ENCODE peak calls at places on chromosomes 11 and 22, in eight cellular contexts. F is fibroblast of the aortic adventitia, X is HFF-Myc, A is neural progenitor cell, Y is mucosa of descending colon, D is Panc1, M is uterus, L is retinal pigment epithelial cell. C is an unnamed sample.

GRCh38 chr11:106238704-106239360 is 161.4 kb downstream of the AASDHPPT start:
- DNase-seq in L (no peak), F (peak; percentile 23), M (no peak), X (no peak), Y (no peak), A (peak; percentile 11), D (no peak), C (no peak)

GRCh38 chr11:65014146-65014960 is at the start of gene ARL2:
- DNase-seq in X (no peak), M (no peak), F (no peak), D (no peak), Y (no peak), L (no peak), A (no peak), C (no peak)

GRCh38 chr11:45226901-45227300 is 59.2 kb downstream of the SYT13 start:
- DNase-seq in L (no peak), D (no peak), M (no peak), A (no peak), X (no peak), Y (no peak), F (no peak), C (no peak)

GRCh38 chr22:30752771-30753170 is 58.1 kb downstream of the OSBP2 start:
- DNase-seq in Y (no peak), M (no peak), X (no peak), D (no peak), A (no peak), F (no peak), L (no peak), C (no peak)

GRCh38 chr11:71265559-71266092 is 13.2 kb upstream of the SHANK2 start:
- DNase-seq in M (no peak), Y (no peak), X (no peak), F (no peak), L (no peak), A (no peak), D (no peak), C (no peak)

GRCh38 chr11:110176366-110177056 is 83.3 kb downstream of the ZC3H12C start:
- DNase-seq in X (no peak), M (no peak), F (no peak), Y (no peak), L (peak; percentile 48), A (no peak), D (no peak), C (no peak)

GRCh38 chr11:17343907-17344306 is 7.7 kb upstream of the NCR3LG1 start:
- DNase-seq in X (no peak), A (no peak), L (no peak), M (no peak), F (peak; percentile 92), Y (no peak), D (no peak), C (no peak)

GRCh38 chr22:41478891-41479521 is 10.1 kb downstream of the ACO2 start:
- DNase-seq in X (no peak), L (no peak), F (peak; percentile 21), Y (no peak), D (no peak), M (no peak), A (no peak), C (no peak)

GRCh38 chr11:20731676-20732075 is 62.3 kb downstream of the NELL1 start:
- DNase-seq in X (no peak), F (no peak), A (no peak), L (no peak), D (no peak), Y (no peak), M (no peak), C (no peak)

GRCh38 chr11:63369971-63370588 is 495 bp downstream of the SLC22A9 start:
- DNase-seq in Y (no peak), M (no peak), A (no peak), L (no peak), X (no peak), D (no peak), F (no peak), C (no peak)

GRCh38 chr11:130624946-130625345 is 176.5 kb downstream of the ADAMTS15 start:
- DNase-seq in L (peak; percentile 90), D (no peak), Y (no peak), A (no peak), M (no peak), F (no peak), X (no peak), C (no peak)

GRCh38 chr11:92424281-92424680 is 199.7 kb downstream of the FAT3 start:
- DNase-seq in F (no peak), A (no peak), X (no peak), M (no peak), Y (no peak), D (no peak), L (no peak), C (no peak)

GRCh38 chr11:86508604-86509471 is 134.2 kb downstream of the CCDC81 start:
- DNase-seq in L (no peak), F (peak; percentile 40), Y (no peak), M (no peak), D (no peak), X (no peak), A (no peak), C (peak; percentile 74)

GRCh38 chr11:82732734-82733443 is 775 bp downstream of the FAM181B start:
- DNase-seq in D (no peak), F (no peak), A (peak; percentile 57), L (no peak), Y (peak; percentile 48), X (no peak), M (peak; percentile 24), C (no peak)

GRCh38 chr11:18706330-18707243 is 8.0 kb downstream of the TMEM86A start:
- DNase-seq in M (peak; percentile 74), A (no peak), D (no peak), X (no peak), Y (peak; percentile 70), L (no peak), F (no peak), C (no peak)

GRCh38 chr11:110858556-110858921 is 146.3 kb upstream of the ARHGAP20 start:
- DNase-seq in A (no peak), L (no peak), F (peak; percentile 83), X (no peak), Y (peak; percentile 45), D (no peak), M (peak; percentile 71), C (peak; percentile 4)

GRCh38 chr22:20965104-20965887 is 1.8 kb upstream of the AIFM3 start:
- DNase-seq in X (no peak), M (no peak), A (peak; percentile 57), F (no peak), L (no peak), Y (peak; percentile 63), D (no peak), C (no peak)

GRCh38 chr11:27350503-27350902 is 12.5 kb downstream of the CCDC34 start:
- DNase-seq in D (no peak), L (no peak), F (peak; percentile 61), A (no peak), Y (no peak), M (no peak), X (no peak), C (no peak)

DNA sequence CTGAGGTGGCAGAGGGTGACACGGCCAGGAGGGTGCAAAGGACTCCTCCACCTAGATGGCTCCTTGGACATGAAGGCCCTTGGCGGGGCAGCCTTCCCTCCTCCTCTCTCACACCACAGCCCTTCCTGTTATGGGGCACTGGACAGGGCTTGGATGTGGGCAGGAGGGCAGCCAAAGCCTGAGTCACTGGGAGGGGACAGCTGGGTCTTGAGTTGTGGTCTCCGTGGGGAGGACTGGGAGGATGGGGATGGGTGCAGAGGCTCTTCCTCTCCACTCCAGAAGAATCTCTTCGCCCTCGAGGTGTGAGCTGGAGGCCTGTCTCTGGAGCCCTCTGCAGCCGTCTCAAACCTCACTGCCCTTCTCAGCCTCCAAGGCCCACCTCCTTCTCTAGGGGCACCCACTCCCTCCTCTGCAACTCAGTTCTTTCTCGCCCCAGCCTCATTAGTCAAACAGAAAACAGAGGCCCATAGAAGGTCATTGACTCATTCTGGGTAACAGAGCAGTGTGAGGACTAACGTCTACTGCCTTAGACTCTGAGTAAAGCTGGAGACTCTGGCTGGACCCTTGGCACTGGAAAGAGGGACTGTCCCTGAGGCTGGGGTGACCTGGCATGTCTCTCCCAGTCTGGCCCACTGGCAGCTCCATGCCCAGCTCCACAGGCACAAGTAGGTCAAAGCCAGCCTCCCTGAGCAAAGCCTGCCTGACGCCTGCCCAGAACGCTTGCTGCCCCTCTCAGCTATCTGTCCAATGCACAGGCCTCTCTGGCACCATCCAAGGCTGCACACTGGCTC is 47.5 kb upstream of the CDON start:
- DNase-seq in Y (no peak), M (no peak), F (peak; percentile 40), X (no peak), A (no peak), D (no peak), L (no peak), C (no peak)
- H3K4me3 ChIP-seq in Y (no peak overlapping the region), M (no peak overlapping the region), F (no peak overlapping the region), X (no peak overlapping the region), A (no peak overlapping the region), D (no peak overlapping the region), L (no peak overlapping the region), C (no peak overlapping the region)

DNA sequence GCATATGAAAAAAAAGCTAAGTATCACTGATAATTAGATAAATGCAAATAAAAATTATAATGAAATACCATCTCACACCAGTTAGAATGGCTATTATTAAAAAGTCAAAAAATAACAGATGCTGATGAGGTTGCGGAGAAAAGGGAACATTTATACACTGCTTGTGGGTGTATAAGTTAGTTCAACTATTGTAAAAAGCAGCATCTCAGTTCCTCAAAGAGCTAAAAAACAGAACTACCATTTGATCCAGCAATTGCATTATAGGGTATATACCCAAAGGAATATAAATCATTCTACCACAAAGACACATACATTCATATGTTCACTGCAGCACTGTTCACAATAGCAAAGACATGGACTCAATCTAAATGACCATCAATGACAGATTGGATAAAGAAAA is 120.3 kb upstream of the ZBED5 start:
- DNase-seq in M (no peak), A (no peak), F (no peak), Y (no peak), L (no peak), D (no peak), X (no peak), C (no peak)
- TF ChIP-seq CTCF in M (no peak), A (no peak), F (no peak), Y (no peak), L (no peak), D (no peak), X (no peak), C (no peak)

DNA sequence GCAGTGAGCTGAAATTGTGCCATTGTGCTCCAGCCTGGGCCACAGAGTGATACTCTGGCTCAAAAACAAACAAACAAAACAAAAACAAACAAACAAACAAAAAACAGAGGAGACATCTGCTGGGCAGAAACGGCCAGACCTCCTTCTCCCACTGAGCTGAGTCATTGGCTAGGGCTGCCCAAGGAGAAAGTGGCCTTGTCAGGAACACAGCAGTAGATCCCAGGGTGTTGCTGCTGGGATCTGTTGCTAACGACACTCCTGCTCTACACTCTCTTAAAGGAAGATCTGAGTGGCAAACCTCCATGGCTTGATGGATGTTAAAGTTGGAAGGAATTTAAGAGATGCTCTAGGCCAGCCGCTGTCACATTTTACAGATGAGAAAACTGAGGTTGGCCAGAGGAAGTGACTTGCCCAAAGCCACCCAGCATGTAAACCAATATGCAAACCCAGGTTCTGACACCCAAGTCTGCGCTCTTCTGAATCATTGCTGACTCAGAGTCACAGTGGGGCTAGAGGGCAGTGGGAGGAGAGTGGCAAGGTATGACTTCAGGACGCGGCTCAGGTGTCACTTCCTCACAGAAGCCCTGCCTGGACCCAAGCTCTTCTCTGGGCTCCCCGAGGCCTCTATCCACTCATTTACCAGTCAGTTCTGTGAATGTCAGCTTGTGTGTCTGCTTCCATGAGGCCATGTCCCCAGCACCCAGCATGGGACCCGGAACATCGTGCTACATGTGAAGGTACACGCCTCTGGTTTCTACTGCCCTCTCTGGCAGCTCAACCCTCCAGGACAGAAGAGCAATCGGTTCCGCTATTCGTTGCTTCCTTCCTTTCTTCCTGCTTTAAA is 11.3 kb upstream of the GDPD5 start:
- DNase-seq in A (no peak), D (no peak), M (no peak), F (no peak), Y (no peak), L (no peak), X (no peak), C (no peak)
- H3K4me3 ChIP-seq in A (no peak overlapping the region), D (no peak overlapping the region), M (no peak overlapping the region), F (no peak overlapping the region), Y (no peak overlapping the region), L (no peak overlapping the region), X (no peak overlapping the region), C (no peak overlapping the region)

GRCh38 chr11:6258141-6258540 is 1.5 kb upstream of the CCKBR start:
- DNase-seq in X (no peak), Y (no peak), D (no peak), A (peak; percentile 44), L (no peak), F (no peak), M (no peak), C (no peak)
- TF ChIP-seq CTCF in X (no peak), Y (no peak), D (no peak), A (peak; percentile 22), L (no peak), F (no peak), M (no peak), C (no peak)

C was measured in epithelial cell of proximal tubule.